ENCODE peak calls at places on chromosome 22, in seven cellular contexts. A is IMR-90, H is endothelial cell of umbilical vein, X is ovary, S is transverse colon, W is stomach, F is A549. K is an unnamed sample.

GRCh38 chr22:42626431-42626830 is 11.7 kb upstream of the POLDIP3 start:
- DNase-seq in A (no peak), H (no peak), X (no peak), S (no peak), W (no peak), F (no peak), K (no peak)

GRCh38 chr22:25930710-25931353 is 188.8 kb downstream of the MYO18B start:
- DNase-seq in A (no peak), H (no peak), X (no peak), S (no peak), W (no peak), F (no peak), K (no peak)

GRCh38 chr22:41482319-41482935 is 13.5 kb downstream of the ACO2 start:
- DNase-seq in A (peak; percentile 71), H (no peak), X (no peak), S (no peak), W (no peak), F (no peak), K (no peak)

GRCh38 chr22:41557401-41558240 is 3.2 kb upstream of the CSDC2 start:
- DNase-seq in A (peak; percentile 94), H (peak; percentile 64), X (peak; percentile 97), S (peak; percentile 46), W (peak; percentile 78), F (no peak), K (peak; percentile 88)

GRCh38 chr22:42842658-42843370 is 14.3 kb downstream of the ARFGAP3 start:
- DNase-seq in A (peak; percentile 24), H (no peak), X (no peak), S (peak; percentile 22), W (no peak), F (no peak), K (no peak)

GRCh38 chr22:28958611-28959010 is 75.2 kb downstream of the ZNRF3 start:
- DNase-seq in A (peak; percentile 52), H (no peak), X (no peak), S (no peak), W (no peak), F (no peak), K (no peak)

GRCh38 chr22:49400866-49401598 is 426.6 kb downstream of the BRD1 start:
- DNase-seq in A (no peak), H (no peak), X (no peak), S (no peak), W (peak; percentile 7), F (no peak), K (peak; percentile 22)

GRCh38 chr22:31681625-31682345 is 19.8 kb upstream of the PISD start:
- DNase-seq in A (peak; percentile 60), H (no peak), X (peak; percentile 24), S (no peak), W (no peak), F (no peak), K (peak; percentile 50)

GRCh38 chr22:49016909-49017768 is 810.5 kb downstream of the BRD1 start:
- DNase-seq in A (no peak), H (no peak), X (no peak), S (no peak), W (peak; percentile 20), F (no peak), K (peak; percentile 41)

GRCh38 chr22:29078036-29078868 is 5.4 kb downstream of the KREMEN1 start:
- DNase-seq in A (no peak), H (no peak), X (no peak), S (no peak), W (no peak), F (no peak), K (no peak)

GRCh38 chr22:22397875-22398524 is 110.5 kb downstream of the ZNF280B start:
- DNase-seq in A (no peak), H (no peak), X (no peak), S (no peak), W (no peak), F (no peak), K (peak; percentile 84)

GRCh38 chr22:32474635-32475427 is at the start of gene FBXO7:
- DNase-seq in A (peak; percentile 90), H (peak; percentile 92), X (peak; percentile 91), S (peak; percentile 93), W (peak; percentile 93), F (peak; percentile 40), K (peak; percentile 96)

GRCh38 chr22:44399906-44400762 is 87.4 kb upstream of the SHISAL1 start:
- DNase-seq in A (no peak), H (no peak), X (peak; percentile 3), S (peak; percentile 1), W (peak; percentile 17), F (no peak), K (no peak)

GRCh38 chr22:21641417-21641794 is 696 bp upstream of the SDF2L1 start:
- DNase-seq in A (peak; percentile 55), H (peak; percentile 76), X (no peak), S (peak; percentile 54), W (peak; percentile 53), F (peak; percentile 64), K (no peak)

GRCh38 chr22:32204211-32204855 is 540 bp downstream of the RFPL2 start:
- DNase-seq in A (no peak), H (no peak), X (no peak), S (no peak), W (no peak), F (peak; percentile 32), K (no peak)

GRCh38 chr22:38981005-38981658 is 1.0 kb upstream of the APOBEC3B start:
- DNase-seq in A (peak; percentile 31), H (no peak), X (peak; percentile 65), S (peak; percentile 54), W (no peak), F (no peak), K (no peak)

GRCh38 chr22:28021998-28022660 is 103.1 kb upstream of the PITPNB start:
- DNase-seq in A (no peak), H (no peak), X (peak; percentile 6), S (no peak), W (peak; percentile 21), F (no peak), K (peak; percentile 61)

GRCh38 chr22:17774206-17774927 is at the start of gene BID:
- DNase-seq in A (peak; percentile 17), H (peak; percentile 22), X (peak; percentile 28), S (peak; percentile 75), W (peak; percentile 60), F (no peak), K (no peak)

GRCh38 chr22:33000342-33001280 is 57.6 kb downstream of the SYN3 start:
- DNase-seq in A (peak; percentile 32), H (peak; percentile 2), X (peak; percentile 22), S (peak; percentile 27), W (peak; percentile 31), F (peak; percentile 8), K (peak; percentile 76)

GRCh38 chr22:39243443-39244072 is 1.2 kb downstream of the PDGFB start:
- DNase-seq in A (no peak), H (no peak), X (no peak), S (no peak), W (no peak), F (peak; percentile 23), K (no peak)

GRCh38 chr22:43270314-43270908 is 72.8 kb downstream of the SCUBE1 start:
- DNase-seq in A (no peak), H (no peak), X (no peak), S (peak; percentile 56), W (no peak), F (peak; percentile 44), K (no peak)

GRCh38 chr22:38973289-38974169 is 8.6 kb upstream of the APOBEC3B start:
- DNase-seq in A (peak; percentile 17), H (peak; percentile 46), X (peak; percentile 23), S (peak; percentile 60), W (peak; percentile 64), F (peak; percentile 58), K (no peak)

GRCh38 chr22:24925586-24926427 is 20.7 kb downstream of the LHFPL7 start:
- DNase-seq in A (no peak), H (peak; percentile 71), X (no peak), S (no peak), W (no peak), F (no peak), K (no peak)

GRCh38 chr22:47862394-47862793 is 1099.9 kb downstream of the TBC1D22A start:
- DNase-seq in A (no peak), H (no peak), X (no peak), S (no peak), W (no peak), F (no peak), K (no peak)
- TF ChIP-seq POLR2A in A (no peak), H (no peak), X (no peak), S (no peak), W (no peak), F (no peak), K (no peak)

GRCh38 chr22:40385041-40385782 is 14.8 kb downstream of the SGSM3 start:
- DNase-seq in A (no peak), H (no peak), X (no peak), S (peak; percentile 34), W (no peak), F (no peak), K (no peak)
- TF ChIP-seq POLR2A in A (no peak), H (no peak), X (no peak), S (no peak), W (no peak), F (no peak), K (no peak)

DNA sequence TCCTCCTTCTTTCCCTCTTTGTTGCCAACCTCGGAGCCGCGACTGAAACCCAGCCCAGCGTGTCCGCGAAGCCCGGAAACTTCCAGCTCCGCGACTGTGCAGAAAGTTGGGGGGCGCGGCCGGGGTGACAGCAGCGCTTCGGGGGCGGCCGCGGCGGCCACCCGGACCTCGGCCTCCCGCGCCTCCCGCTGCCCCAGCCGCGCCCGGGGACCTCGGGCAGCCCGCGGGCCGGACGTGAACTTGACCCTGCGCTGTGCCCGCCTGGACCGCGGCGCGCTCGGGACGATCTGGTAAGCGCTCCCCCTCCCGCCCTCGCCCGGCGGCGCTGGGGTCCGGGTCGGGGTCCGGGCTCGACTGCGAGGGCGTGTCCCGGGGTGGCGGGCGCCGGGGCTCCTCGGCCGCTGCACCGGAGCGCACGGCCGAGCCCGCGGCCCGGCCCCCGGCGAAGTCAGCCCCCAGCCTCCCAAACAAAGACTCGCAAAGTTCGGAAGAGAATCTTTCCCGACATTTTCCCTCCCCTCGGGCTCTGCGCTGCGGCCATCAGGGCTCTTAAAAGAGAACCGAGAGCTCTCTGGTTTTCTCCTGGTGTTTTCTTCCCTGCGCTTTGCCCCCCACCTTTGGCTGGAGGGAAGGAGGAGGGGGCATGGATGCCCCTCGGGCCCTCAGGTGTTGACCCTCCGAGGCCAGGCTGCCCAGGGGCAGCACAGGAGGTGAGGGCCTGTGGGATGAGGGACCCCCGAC is 67.9 kb upstream of the WNT7B start:
- DNase-seq in A (no peak), H (no peak), X (no peak), S (peak; percentile 51), W (peak; percentile 50), F (no peak), K (peak; percentile 72)
- TF ChIP-seq POLR2A in A (no peak), H (peak; percentile 54), X (no peak), S (no peak), W (no peak), F (no peak), K (peak; percentile 0)

DNA sequence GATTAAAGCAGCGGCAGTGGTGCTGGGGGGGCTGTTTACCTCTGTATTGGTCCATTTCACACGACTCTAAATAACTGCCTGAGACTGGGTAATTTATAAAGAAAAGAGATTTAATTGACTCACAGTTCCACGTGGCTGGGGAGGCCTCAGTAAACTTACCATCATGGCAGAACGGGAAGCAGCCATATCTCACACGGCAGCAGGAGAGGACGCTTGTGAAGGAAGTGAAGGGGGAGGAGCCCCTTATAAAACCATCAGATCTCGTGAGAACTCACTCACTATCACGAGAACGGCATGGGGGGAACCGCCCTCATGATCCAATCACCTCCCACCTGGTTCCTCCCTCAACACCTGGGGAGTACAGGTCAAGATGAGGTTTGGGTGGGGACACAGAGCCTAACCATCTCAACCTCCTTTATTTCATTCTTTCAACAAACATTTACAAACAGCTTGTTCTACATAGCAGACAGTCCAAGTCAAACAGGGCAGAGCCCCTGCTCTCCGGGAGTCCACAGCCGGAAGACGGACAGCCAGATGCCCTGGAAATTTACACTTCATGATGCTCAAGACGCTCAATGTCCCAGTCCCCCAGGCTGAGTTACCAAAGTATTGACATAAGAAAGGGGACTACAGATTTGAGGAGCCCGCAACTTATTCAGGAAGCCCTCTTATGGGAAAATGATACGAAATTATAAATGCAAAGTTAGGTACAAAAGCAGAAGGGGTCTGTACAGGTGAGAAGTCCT is 26.3 kb upstream of the HMGXB4 start:
- DNase-seq in A (no peak), H (no peak), X (no peak), S (peak; percentile 17), W (no peak), F (no peak), K (no peak)
- TF ChIP-seq POLR2A in A (no peak), H (no peak), X (no peak), S (no peak), W (no peak), F (no peak), K (no peak)